ENCODE peak calls at places on chromosomes 3 and 15, in five cellular contexts. G is SK-N-SH, E is HepG2, P is K562, Q is GM12878. U is an unnamed sample.

GRCh38 chr3:16467368-16467767 is 46.1 kb downstream of the RFTN1 start:
- DNase-seq in E (no peak), G (no peak), Q (peak; percentile 28), P (no peak), U (no peak)

GRCh38 chr15:68031406-68031805 is 22.7 kb upstream of the PIAS1 start:
- DNase-seq in Q (no peak), E (no peak), P (no peak), G (no peak), U (no peak)

GRCh38 chr3:38131621-38132369 is 5.1 kb downstream of the ACAA1 start:
- DNase-seq in P (peak; percentile 82), G (peak; percentile 60), E (no peak), Q (no peak), U (peak; percentile 56)

GRCh38 chr3:40623567-40623966 is 98.8 kb downstream of the ZNF621 start:
- DNase-seq in E (no peak), P (peak; percentile 65), Q (peak; percentile 63), G (no peak), U (no peak)

GRCh38 chr3:52090131-52090548 is 33.8 kb upstream of the DUSP7 start:
- DNase-seq in G (no peak), Q (no peak), P (no peak), E (no peak), U (no peak)

GRCh38 chr15:77224352-77224751 is 153.4 kb upstream of the TSPAN3 start:
- DNase-seq in Q (no peak), P (no peak), G (no peak), E (peak; percentile 53), U (no peak)

GRCh38 chr15:90617668-90618097 is 88.0 kb downstream of the CRTC3 start:
- DNase-seq in G (no peak), Q (no peak), P (peak; percentile 34), E (no peak), U (no peak)

GRCh38 chr3:105521803-105522202 is 155.1 kb downstream of the ALCAM start:
- DNase-seq in E (no peak), G (no peak), Q (no peak), P (no peak), U (no peak)

GRCh38 chr3:118782755-118783202 is 251.9 kb downstream of the IGSF11 start:
- DNase-seq in G (no peak), Q (peak; percentile 90), P (peak; percentile 8), E (no peak), U (no peak)

GRCh38 chr3:66432767-66433521 is 67.9 kb downstream of the LRIG1 start:
- DNase-seq in E (no peak), G (no peak), Q (no peak), P (no peak), U (no peak)

GRCh38 chr3:66430876-66431275 is 69.9 kb downstream of the LRIG1 start:
- DNase-seq in P (no peak), E (no peak), Q (no peak), G (no peak), U (no peak)

GRCh38 chr3:66433522-66433782 is 67.4 kb downstream of the LRIG1 start:
- DNase-seq in P (no peak), G (no peak), E (no peak), Q (no peak), U (no peak)

GRCh38 chr3:66432041-66432766 is 68.6 kb downstream of the LRIG1 start:
- DNase-seq in P (no peak), E (no peak), Q (no peak), G (no peak), U (no peak)

DNA sequence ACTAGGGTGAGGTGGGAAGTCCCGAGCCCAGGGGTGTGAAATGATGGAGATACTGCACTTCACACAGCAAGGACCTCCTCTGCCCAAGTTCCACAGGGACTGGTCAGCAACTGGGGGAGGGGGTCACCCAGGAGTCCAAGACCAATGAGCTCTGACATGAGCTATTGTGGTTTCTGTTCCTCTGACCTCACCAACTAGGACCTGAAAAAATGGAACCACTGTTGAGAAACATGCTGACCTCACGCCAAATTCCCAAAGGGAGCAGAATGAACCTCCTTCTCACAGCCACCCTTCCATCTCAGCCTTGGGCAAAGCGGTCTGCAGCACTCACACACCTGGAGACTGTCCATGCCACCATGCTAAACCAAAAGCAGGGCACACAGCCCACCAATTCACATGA is 69.3 kb downstream of the LRIG1 start:
- DNase-seq in P (no peak), G (no peak), E (no peak), Q (no peak), U (no peak)
- TF ChIP-seq FOXM1 in P (no peak), G (no peak), E (no peak), Q (no peak), U (no peak)

GRCh38 chr3:125055913-125056705 is at the start of gene HEG1:
- DNase-seq in P (peak; percentile 58), Q (no peak), G (peak; percentile 90), E (peak; percentile 55), U (peak; percentile 83)
- TF ChIP-seq FOXM1 in P (no peak), Q (no peak), G (no peak), E (no peak), U (no peak)

GRCh38 chr3:191492601-191493000 is 31.6 kb downstream of the PYDC2 start:
- DNase-seq in E (no peak), G (no peak), Q (no peak), P (no peak), U (no peak)
- TF ChIP-seq FOXM1 in E (no peak), G (no peak), Q (no peak), P (no peak), U (no peak)

GRCh38 chr15:51982013-51982769 is 10.6 kb upstream of the LEO1 start:
- DNase-seq in P (peak; percentile 67), G (peak; percentile 75), E (peak; percentile 75), Q (peak; percentile 92), U (peak; percentile 16)

GRCh38 chr15:51982770-51983103 is 11.2 kb upstream of the LEO1 start:
- DNase-seq in Q (no peak), G (no peak), E (no peak), P (no peak), U (no peak)
- TF ChIP-seq FOXM1 in Q (no peak), G (no peak), E (no peak), P (no peak), U (no peak)

GRCh38 chr15:56286213-56286612 is 42.5 kb upstream of the RFX7 start:
- DNase-seq in Q (no peak), G (no peak), E (no peak), P (peak; percentile 18), U (no peak)
- TF ChIP-seq FOXM1 in Q (no peak), G (no peak), E (no peak), P (no peak), U (no peak)

GRCh38 chr15:60391722-60392340 is 6.0 kb downstream of the ANXA2 start:
- DNase-seq in P (no peak), E (no peak), G (no peak), Q (no peak), U (no peak)

GRCh38 chr15:60387321-60387720 is 10.5 kb downstream of the ANXA2 start:
- DNase-seq in G (no peak), Q (no peak), E (no peak), P (no peak), U (no peak)

GRCh38 chr15:60390931-60391501 is 6.8 kb downstream of the ANXA2 start:
- DNase-seq in Q (no peak), E (peak; percentile 88), P (peak; percentile 51), G (no peak), U (no peak)

GRCh38 chr15:60390231-60390630 is 7.6 kb downstream of the ANXA2 start:
- DNase-seq in Q (no peak), G (no peak), P (no peak), E (no peak), U (no peak)

GRCh38 chr15:60389261-60390077 is 8.3 kb downstream of the ANXA2 start:
- DNase-seq in Q (peak; percentile 42), G (no peak), P (no peak), E (no peak), U (no peak)
- TF ChIP-seq FOXM1 in Q (no peak), G (no peak), P (no peak), E (no peak), U (no peak)

GRCh38 chr3:151395806-151396205 is 11.3 kb upstream of the P2RY12 start:
- DNase-seq in E (no peak), Q (no peak), G (no peak), P (no peak), U (no peak)
- TF ChIP-seq FOXM1 in E (no peak), Q (no peak), G (no peak), P (no peak), U (no peak)

U was measured in HEK293T.